ENCODE peak calls at places on chromosomes 2 and 18, in five cellular contexts. O is IMR-90; G is naive thymus-derived CD8-positive, alpha-beta T cell; Y is hepatic stellate cell; J is activated CD4-positive, alpha-beta T cell treated with anti-CD3 and anti-CD28 coated beads for 4 hours. E is an unnamed sample.

GRCh38 chr2:74399785-74400184 is 19.7 kb upstream of the DCTN1 start:
- DNase-seq in Y (no peak), G (peak; percentile 42), J (no peak), O (peak; percentile 40), E (peak; percentile 59)

GRCh38 chr2:36338827-36339145 is 16.8 kb upstream of the CRIM1 start:
- DNase-seq in G (no peak), O (peak; percentile 59), J (no peak), Y (peak; percentile 49), E (peak; percentile 92)

GRCh38 chr18:77012751-77013550 is 119.6 kb downstream of the MBP start:
- DNase-seq in J (no peak), Y (no peak), O (no peak), G (no peak), E (no peak)

GRCh38 chr2:98893871-98894270 is 42.2 kb downstream of the CRACDL start:
- DNase-seq in J (no peak), Y (no peak), G (no peak), O (no peak), E (no peak)

GRCh38 chr2:149278146-149278878 is 52.1 kb upstream of the LYPD6 start:
- DNase-seq in G (no peak), O (no peak), Y (no peak), J (no peak), E (peak; percentile 41)

GRCh38 chr2:206163251-206163880 is 3.7 kb downstream of the EEF1B2 start:
- DNase-seq in O (no peak), G (no peak), J (no peak), Y (no peak), E (peak; percentile 31)

GRCh38 chr18:10285283-10285640 is 169.2 kb upstream of the APCDD1 start:
- DNase-seq in J (no peak), Y (no peak), G (no peak), O (no peak), E (no peak)

GRCh38 chr2:179272406-179273192 is 8.0 kb upstream of the SESTD1 start:
- DNase-seq in O (peak; percentile 73), J (no peak), G (no peak), Y (no peak), E (no peak)

GRCh38 chr2:60549250-60550150 is 4.0 kb downstream of the BCL11A start:
- DNase-seq in J (no peak), G (peak; percentile 31), O (no peak), Y (no peak), E (peak; percentile 11)

GRCh38 chr2:241620419-241620769 is 16.6 kb downstream of the THAP4 start:
- DNase-seq in Y (no peak), G (no peak), J (peak; percentile 48), O (peak; percentile 33), E (peak; percentile 60)

GRCh38 chr18:35983818-35984217 is 11.3 kb downstream of the RMP24 start:
- DNase-seq in G (no peak), O (peak; percentile 94), Y (no peak), J (no peak), E (peak; percentile 92)

GRCh38 chr2:192957425-192957824 is 762.7 kb upstream of the TMEFF2 start:
- DNase-seq in J (no peak), Y (no peak), O (no peak), G (no peak), E (no peak)

GRCh38 chr2:229917793-229918192 is 4.0 kb downstream of the TRIP12 start:
- DNase-seq in J (no peak), O (no peak), Y (no peak), G (no peak), E (no peak)

GRCh38 chr18:7626922-7627440 is 59.9 kb downstream of the PTPRM start:
- DNase-seq in Y (peak; percentile 56), O (peak; percentile 80), J (no peak), G (no peak), E (peak; percentile 88)

GRCh38 chr2:3626118-3626816 is 31.4 kb downstream of the COLEC11 start:
- DNase-seq in Y (peak; percentile 88), O (peak; percentile 74), G (no peak), J (no peak), E (no peak)

GRCh38 chr18:69795785-69796184 is 151.9 kb downstream of the CD226 start:
- DNase-seq in G (no peak), J (no peak), O (peak; percentile 62), Y (no peak), E (peak; percentile 56)

GRCh38 chr2:75523313-75524275 is 37.1 kb downstream of the EVA1A start:
- DNase-seq in J (no peak), G (no peak), Y (peak; percentile 19), O (peak; percentile 89), E (peak; percentile 89)

GRCh38 chr2:186780701-186781316 is 68.2 kb downstream of the ZSWIM2 start:
- DNase-seq in Y (no peak), G (no peak), J (no peak), O (peak; percentile 19), E (peak; percentile 64)

GRCh38 chr2:113225505-113226259 is 51.9 kb downstream of the PSD4 start:
- DNase-seq in Y (no peak), G (no peak), J (no peak), O (peak; percentile 49), E (peak; percentile 35)

GRCh38 chr18:50356036-50356945 is 18.6 kb upstream of the SKA1 start:
- DNase-seq in O (no peak), G (no peak), Y (no peak), J (no peak), E (peak; percentile 51)

E was measured in ELR.